ENCODE peak calls at places on chromosomes 2 and 18, in four cellular contexts. K, B, N and V are unnamed samples.

GRCh38 chr18:64276736-64277135 is 127.8 kb upstream of the LINC00305 start:
- DNase-seq in N (no peak), K (no peak), B (no peak), V (peak; percentile 26)

GRCh38 chr18:48790226-48790863 is 160.4 kb downstream of the SMAD7 start:
- DNase-seq in K (no peak), B (peak; percentile 93), N (no peak), V (peak; percentile 76)

GRCh38 chr18:9902832-9903231 is 11.0 kb upstream of the VAPA start:
- DNase-seq in K (peak; percentile 39), B (no peak), N (no peak), V (peak; percentile 32)

GRCh38 chr2:32946314-32947075 is at the start of gene LTBP1:
- DNase-seq in K (peak; percentile 53), N (peak; percentile 91), B (peak; percentile 90), V (peak; percentile 75)

GRCh38 chr2:26807788-26808460 is 22.1 kb downstream of the CENPA start:
- DNase-seq in N (no peak), B (no peak), K (peak; percentile 56), V (peak; percentile 73)

GRCh38 chr2:150282821-150283309 is 204.6 kb downstream of the RND3 start:
- DNase-seq in K (peak; percentile 95), B (no peak), N (no peak), V (no peak)

GRCh38 chr2:9422321-9423099 is 818 bp downstream of the ITGB1BP1 start:
- DNase-seq in N (peak; percentile 71), K (peak; percentile 35), B (peak; percentile 86), V (peak; percentile 25)

GRCh38 chr2:12733846-12734245 is 17.1 kb downstream of the TRIB2 start:
- DNase-seq in B (no peak), K (no peak), N (no peak), V (no peak)

GRCh38 chr2:223563462-223563861 is 38.7 kb downstream of the SCG2 start:
- DNase-seq in N (peak; percentile 82), K (peak; percentile 48), B (no peak), V (peak; percentile 86)

GRCh38 chr2:203340791-203341487 is 12.7 kb downstream of the ABI2 start:
- DNase-seq in K (peak; percentile 90), B (no peak), N (peak; percentile 43), V (peak; percentile 85)

GRCh38 chr2:38596229-38596628 is 6.5 kb downstream of the HNRNPLL start:
- DNase-seq in B (no peak), K (no peak), N (no peak), V (no peak)

GRCh38 chr2:235494716-235495372 is 1.0 kb downstream of the AGAP1 start:
- DNase-seq in K (peak; percentile 48), B (peak; percentile 84), N (no peak), V (peak; percentile 44)

GRCh38 chr2:8554296-8554806 is 127.5 kb upstream of the ID2 start:
- DNase-seq in N (no peak), B (no peak), K (no peak), V (no peak)

GRCh38 chr18:49920731-49921130 is 107.4 kb upstream of the ACAA2 start:
- DNase-seq in N (no peak), K (peak; percentile 33), B (no peak), V (no peak)

GRCh38 chr2:64238799-64239198 is 94.6 kb upstream of the PELI1 start:
- DNase-seq in N (no peak), B (no peak), K (no peak), V (no peak)

GRCh38 chr2:30331869-30332268 is 100.5 kb downstream of the LBH start:
- DNase-seq in N (no peak), B (no peak), K (no peak), V (no peak)

GRCh38 chr2:222523783-222524544 is 99.6 kb downstream of the SGPP2 start:
- DNase-seq in B (no peak), N (no peak), K (no peak), V (no peak)

GRCh38 chr2:29657674-29658073 is 263.7 kb downstream of the ALK start:
- DNase-seq in N (no peak), B (no peak), K (no peak), V (no peak)

GRCh38 chr2:182426082-182426914 is 538 bp downstream of the PDE1A start:
- DNase-seq in N (no peak), K (no peak), B (no peak), V (peak; percentile 72)

GRCh38 chr2:26562811-26563645 is 78.1 kb downstream of the CIB4 start:
- DNase-seq in N (peak; percentile 35), B (peak; percentile 88), K (no peak), V (peak; percentile 11)

GRCh38 chr2:28362991-28363521 is 29.6 kb upstream of the FOSL2 start:
- DNase-seq in N (no peak), B (no peak), K (no peak), V (no peak)

DNA sequence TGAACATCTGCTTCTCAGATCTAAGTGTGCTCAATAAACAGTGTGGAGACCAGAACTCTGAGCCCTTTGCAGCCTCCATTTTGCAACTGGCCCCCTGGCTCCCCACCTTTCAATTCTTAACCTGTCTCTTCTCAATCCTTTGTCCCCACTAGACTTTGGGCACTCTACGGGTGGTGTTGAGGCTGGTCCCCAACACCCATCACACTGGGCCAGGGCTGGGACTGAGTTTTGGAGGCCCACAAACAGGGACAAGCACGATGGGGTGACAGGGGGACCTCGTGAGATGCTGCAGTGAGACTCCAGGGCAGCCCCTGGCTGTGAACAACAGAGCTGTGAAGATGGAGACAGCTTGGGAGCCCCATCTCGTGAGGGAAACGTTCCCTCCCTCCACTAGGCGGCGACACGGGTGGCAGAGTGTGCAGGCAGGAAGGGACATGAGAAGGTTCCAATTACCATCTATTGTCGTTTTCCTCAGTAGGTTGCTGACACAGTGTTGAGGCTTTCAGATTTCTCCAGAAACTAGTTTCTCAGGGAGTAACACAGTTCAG is 1.2 kb downstream of the ANKMY1 start:
- DNase-seq in N (peak; percentile 56), B (no peak), K (peak; percentile 48), V (peak; percentile 55)
- TF ChIP-seq CTCF in N (peak; percentile 37), B (peak; percentile 20), K (peak; percentile 54), V (peak; percentile 57)

DNA sequence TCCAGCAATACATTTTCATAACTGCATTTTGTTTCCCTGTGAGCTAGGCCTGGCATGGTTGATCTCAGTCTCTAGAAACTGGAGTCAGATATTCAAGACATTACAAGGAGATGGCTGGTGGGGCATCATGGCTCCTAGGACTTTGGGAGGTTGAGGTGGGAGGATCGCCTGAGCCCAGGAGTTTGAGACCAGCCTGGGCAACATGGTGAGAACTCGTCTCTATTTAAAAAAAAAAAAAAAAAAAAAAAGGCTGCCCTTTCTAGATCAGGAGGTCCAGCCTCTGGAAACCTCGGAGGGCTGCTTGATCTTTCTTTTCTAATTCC is 362 bp upstream of the VAMP8 start:
- DNase-seq in N (no peak), B (no peak), K (no peak), V (no peak)
- H3K4me3 ChIP-seq in N (no peak overlapping the region), B (peak overlapping the region; percentile 80), K (no peak overlapping the region), V (no peak overlapping the region)

GRCh38 chr18:31738460-31739407 is 21.9 kb downstream of the SLC25A52 start:
- DNase-seq in B (no peak), N (no peak), K (no peak), V (peak; percentile 7)

GRCh38 chr18:31744661-31745060 is 16.0 kb downstream of the SLC25A52 start:
- DNase-seq in N (no peak), B (no peak), K (no peak), V (no peak)

GRCh38 chr18:31740180-31740579 is 20.5 kb downstream of the SLC25A52 start:
- DNase-seq in K (no peak), B (no peak), N (no peak), V (no peak)

GRCh38 chr18:31739651-31740050 is 21.0 kb downstream of the SLC25A52 start:
- DNase-seq in N (no peak), B (no peak), K (no peak), V (no peak)

DNA sequence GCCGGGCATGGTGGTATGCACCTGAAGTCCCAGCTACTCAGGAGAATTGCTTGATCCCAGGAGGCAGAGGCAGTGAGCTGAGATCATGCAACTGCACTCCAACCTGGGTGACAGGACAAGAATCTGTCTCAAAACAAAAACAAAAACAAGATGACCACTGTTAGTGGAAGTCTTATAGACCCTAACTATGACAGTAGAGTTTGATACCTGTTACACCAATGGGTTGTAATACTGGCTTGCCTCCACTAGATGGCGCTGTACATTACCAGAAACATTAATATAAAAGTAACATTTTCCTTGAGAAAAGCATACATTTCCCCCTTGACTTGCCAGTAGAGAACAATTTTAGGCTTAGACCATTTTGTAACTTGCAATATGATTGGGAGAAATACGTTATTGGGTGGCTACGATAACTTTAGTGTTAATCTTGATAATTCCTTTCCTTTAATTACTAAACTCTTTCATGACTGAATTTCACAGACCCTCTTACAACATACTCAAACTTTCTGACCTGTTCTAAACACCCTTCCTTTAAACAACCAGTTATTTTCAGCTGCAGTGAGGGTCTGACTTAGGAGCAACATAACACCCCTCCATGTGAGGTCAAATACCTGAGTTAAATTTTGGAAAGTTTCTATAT is 19.5 kb downstream of the SLC25A52 start:
- DNase-seq in K (peak; percentile 33), B (no peak), N (no peak), V (peak; percentile 59)
- TF ChIP-seq CTCF in K (peak; percentile 91), B (peak; percentile 75), N (peak; percentile 59), V (peak; percentile 75)

GRCh38 chr2:176139170-176139611 is 9.7 kb downstream of the HOXD8 start:
- DNase-seq in B (peak; percentile 58), N (no peak), K (peak; percentile 63), V (no peak)

GRCh38 chr2:176139621-176140020 is 10.1 kb downstream of the HOXD8 start:
- DNase-seq in K (peak; percentile 34), N (no peak), B (peak; percentile 75), V (no peak)

GRCh38 chr2:176137249-176137573 is 7.7 kb downstream of the HOXD8 start:
- DNase-seq in K (no peak), B (no peak), N (no peak), V (no peak)

GRCh38 chr2:176137883-176138282 is 8.4 kb downstream of the HOXD8 start:
- DNase-seq in N (no peak), K (peak; percentile 58), B (peak; percentile 39), V (no peak)

DNA sequence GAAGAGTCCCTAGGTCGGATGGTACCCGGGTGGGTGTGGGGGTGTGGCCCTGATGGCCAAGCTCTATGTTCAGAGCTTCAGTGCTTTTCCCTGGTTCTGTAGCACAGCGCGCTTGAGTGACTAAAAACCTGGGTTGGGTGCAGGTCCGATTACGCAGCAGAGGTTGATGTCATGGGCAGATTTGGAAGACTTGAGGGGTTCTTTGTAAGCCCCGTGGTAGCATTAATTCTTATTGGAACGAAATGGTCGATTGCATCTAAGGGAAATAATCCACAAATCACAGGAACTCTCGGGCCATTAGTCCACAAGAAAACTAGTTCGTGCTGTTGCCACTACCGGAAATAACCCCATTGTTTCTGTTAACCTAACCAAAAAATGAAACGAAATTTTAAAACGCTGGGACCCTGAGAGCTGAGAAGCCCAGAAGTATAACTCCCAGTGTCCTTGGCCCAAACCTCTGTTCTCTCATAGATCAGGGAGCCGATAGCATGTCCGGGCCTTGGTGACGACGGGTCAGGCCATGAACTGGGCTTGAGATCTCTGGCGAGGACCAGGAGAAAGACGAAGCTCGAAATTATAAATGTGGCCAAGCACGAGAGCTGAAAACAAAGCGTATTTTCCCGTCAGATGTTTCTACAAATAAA is 9.1 kb downstream of the HOXD8 start:
- DNase-seq in K (peak; percentile 36), N (no peak), B (peak; percentile 64), V (no peak)
- H3K4me3 ChIP-seq in K (peak overlapping the region; percentile 80), N (no peak overlapping the region), B (peak overlapping the region; percentile 84), V (no peak overlapping the region)

GRCh38 chr2:159169187-159169586 is 117.3 kb downstream of the WDSUB1 start:
- DNase-seq in B (no peak), K (no peak), N (no peak), V (no peak)

GRCh38 chr2:159165065-159165464 is 121.4 kb downstream of the WDSUB1 start:
- DNase-seq in B (no peak), K (no peak), N (no peak), V (no peak)

GRCh38 chr2:159172403-159172802 is 114.1 kb downstream of the WDSUB1 start:
- DNase-seq in B (no peak), K (no peak), N (no peak), V (no peak)

GRCh38 chr2:159164457-159164894 is 122.0 kb downstream of the WDSUB1 start:
- DNase-seq in N (no peak), B (no peak), K (no peak), V (no peak)

GRCh38 chr2:159168707-159169106 is 117.8 kb downstream of the WDSUB1 start:
- DNase-seq in B (no peak), N (peak; percentile 8), K (peak; percentile 40), V (peak; percentile 25)
- TF ChIP-seq CTCF in B (peak; percentile 16), N (no peak), K (peak; percentile 52), V (peak; percentile 34)